ENCODE peak calls at places on chromosome 3, in seven cellular contexts. One of them, this sample, is unnamed.

GRCh38 chr3:124248471-124249028 is 256.6 kb upstream of the ROPN1 start:
- DNase-seq in CD8-positive, alpha-beta T cell: no peak
- DNase-seq in T-helper 9 cell: no peak
- DNase-seq in occipital lobe: no peak
- DNase-seq in gastrocnemius medialis: peak
- DNase-seq in endothelial cell: no peak
- DNase-seq in hippocampal formation: no peak
- DNase-seq in this sample: no peak

GRCh38 chr3:194013928-194014327 is 122.0 kb upstream of the HES1 start:
- DNase-seq in gastrocnemius medialis: no peak
- DNase-seq in hippocampal formation: no peak
- DNase-seq in occipital lobe: no peak
- DNase-seq in T-helper 9 cell: no peak
- DNase-seq in CD8-positive, alpha-beta T cell: no peak
- DNase-seq in endothelial cell: no peak
- DNase-seq in this sample: no peak

GRCh38 chr3:132522353-132522752 is 74.7 kb upstream of the ACKR4 start:
- DNase-seq in occipital lobe: no peak
- DNase-seq in CD8-positive, alpha-beta T cell: no peak
- DNase-seq in hippocampal formation: no peak
- DNase-seq in gastrocnemius medialis: no peak
- DNase-seq in endothelial cell: no peak
- DNase-seq in T-helper 9 cell: no peak
- DNase-seq in this sample: no peak

GRCh38 chr3:50648297-50648696 is 26.4 kb upstream of the DOCK3 start:
- DNase-seq in T-helper 9 cell: no peak
- DNase-seq in gastrocnemius medialis: no peak
- DNase-seq in hippocampal formation: no peak
- DNase-seq in occipital lobe: no peak
- DNase-seq in endothelial cell: no peak
- DNase-seq in CD8-positive, alpha-beta T cell: no peak
- DNase-seq in this sample: no peak

GRCh38 chr3:14691239-14691638 is 16.3 kb downstream of the C3orf20 start:
- DNase-seq in occipital lobe: no peak
- DNase-seq in CD8-positive, alpha-beta T cell: no peak
- DNase-seq in gastrocnemius medialis: no peak
- DNase-seq in endothelial cell: no peak
- DNase-seq in T-helper 9 cell: no peak
- DNase-seq in hippocampal formation: no peak
- DNase-seq in this sample: no peak

GRCh38 chr3:42250761-42251160 is 15.2 kb downstream of the CCK start:
- DNase-seq in endothelial cell: no peak
- DNase-seq in occipital lobe: no peak
- DNase-seq in T-helper 9 cell: no peak
- DNase-seq in CD8-positive, alpha-beta T cell: no peak
- DNase-seq in hippocampal formation: no peak
- DNase-seq in gastrocnemius medialis: no peak
- DNase-seq in this sample: no peak

GRCh38 chr3:192840143-192840836 is 77.4 kb downstream of the MB21D2 start:
- DNase-seq in CD8-positive, alpha-beta T cell: no peak
- DNase-seq in T-helper 9 cell: no peak
- DNase-seq in endothelial cell: no peak
- DNase-seq in gastrocnemius medialis: no peak
- DNase-seq in hippocampal formation: no peak
- DNase-seq in occipital lobe: no peak
- DNase-seq in this sample: no peak

GRCh38 chr3:69784854-69785523 is 45.7 kb downstream of the MITF start:
- DNase-seq in hippocampal formation: no peak
- DNase-seq in CD8-positive, alpha-beta T cell: no peak
- DNase-seq in endothelial cell: no peak
- DNase-seq in gastrocnemius medialis: peak
- DNase-seq in occipital lobe: no peak
- DNase-seq in T-helper 9 cell: no peak
- DNase-seq in this sample: no peak

GRCh38 chr3:123716421-123716820 is 131.6 kb upstream of the HACD2 start:
- DNase-seq in T-helper 9 cell: no peak
- DNase-seq in occipital lobe: no peak
- DNase-seq in hippocampal formation: no peak
- DNase-seq in endothelial cell: no peak
- DNase-seq in CD8-positive, alpha-beta T cell: no peak
- DNase-seq in gastrocnemius medialis: no peak
- DNase-seq in this sample: no peak

GRCh38 chr3:25155696-25156471 is 272.2 kb upstream of the RARB start:
- DNase-seq in occipital lobe: no peak
- DNase-seq in hippocampal formation: no peak
- DNase-seq in endothelial cell: no peak
- DNase-seq in CD8-positive, alpha-beta T cell: no peak
- DNase-seq in T-helper 9 cell: no peak
- DNase-seq in gastrocnemius medialis: no peak
- DNase-seq in this sample: no peak

GRCh38 chr3:115187149-115187757 is 40.2 kb upstream of the ZBTB20 start:
- DNase-seq in T-helper 9 cell: no peak
- DNase-seq in occipital lobe: no peak
- DNase-seq in gastrocnemius medialis: no peak
- DNase-seq in hippocampal formation: no peak
- DNase-seq in CD8-positive, alpha-beta T cell: no peak
- DNase-seq in endothelial cell: no peak
- DNase-seq in this sample: no peak

GRCh38 chr3:195849322-195850074 is 37.8 kb upstream of the MUC4 start:
- DNase-seq in endothelial cell: no peak
- DNase-seq in occipital lobe: no peak
- DNase-seq in T-helper 9 cell: no peak
- DNase-seq in gastrocnemius medialis: no peak
- DNase-seq in hippocampal formation: peak
- DNase-seq in CD8-positive, alpha-beta T cell: no peak
- DNase-seq in this sample: no peak